ENCODE peak calls at places on chromosomes 2 and 18, in four cellular contexts. One of them, this sample, is unnamed.

GRCh38 chr2:200471928-200472645 is 37.8 kb downstream of the KCTD18 start:
- DNase-seq in HepG2: no peak
- DNase-seq in HCT116: no peak
- DNase-seq in GM12878: no peak
- DNase-seq in this sample: no peak

GRCh38 chr2:126905991-126906390 is 7.3 kb downstream of the TEX51 start:
- DNase-seq in HepG2: no peak
- DNase-seq in HCT116: no peak
- DNase-seq in GM12878: no peak
- DNase-seq in this sample: peak; percentile 6

GRCh38 chr18:63545094-63545493 is 2.9 kb downstream of the SERPINB12 start:
- DNase-seq in HepG2: no peak
- DNase-seq in HCT116: no peak
- DNase-seq in GM12878: no peak
- DNase-seq in this sample: no peak

GRCh38 chr18:24559474-24560018 is 99.1 kb downstream of the HRH4 start:
- DNase-seq in HepG2: no peak
- DNase-seq in HCT116: no peak
- DNase-seq in GM12878: no peak
- DNase-seq in this sample: no peak

GRCh38 chr2:7767902-7768301 is 850.7 kb downstream of the RNF144A start:
- DNase-seq in HepG2: no peak
- DNase-seq in HCT116: no peak
- DNase-seq in GM12878: no peak
- DNase-seq in this sample: no peak

GRCh38 chr2:74845991-74846390 is 12.1 kb downstream of the HK2 start:
- DNase-seq in HepG2: no peak
- DNase-seq in HCT116: no peak
- DNase-seq in GM12878: no peak
- DNase-seq in this sample: no peak

GRCh38 chr2:45889053-45889452 is 237.6 kb downstream of the PRKCE start:
- DNase-seq in HepG2: no peak
- DNase-seq in HCT116: no peak
- DNase-seq in GM12878: peak; percentile 73
- DNase-seq in this sample: no peak

GRCh38 chr2:222943820-222944219 is 83.0 kb downstream of the ACSL3 start:
- DNase-seq in HepG2: no peak
- DNase-seq in HCT116: no peak
- DNase-seq in GM12878: no peak
- DNase-seq in this sample: no peak

GRCh38 chr2:56232912-56233311 is 49.1 kb downstream of the CCDC85A start:
- DNase-seq in HepG2: no peak
- DNase-seq in HCT116: no peak
- DNase-seq in GM12878: no peak
- DNase-seq in this sample: no peak

GRCh38 chr2:217790195-217790594 is 212.6 kb downstream of the TNS1 start:
- DNase-seq in HepG2: peak; percentile 86
- DNase-seq in HCT116: no peak
- DNase-seq in GM12878: no peak
- DNase-seq in this sample: no peak

GRCh38 chr18:23136326-23137092 is 1.2 kb downstream of the CABLES1 start:
- DNase-seq in HepG2: no peak
- DNase-seq in HCT116: no peak
- DNase-seq in GM12878: no peak
- DNase-seq in this sample: no peak

GRCh38 chr2:31434911-31435310 is 20.4 kb upstream of the XDH start:
- DNase-seq in HepG2: no peak
- DNase-seq in HCT116: no peak
- DNase-seq in GM12878: no peak
- DNase-seq in this sample: no peak

GRCh38 chr2:45771251-45771650 is 119.8 kb downstream of the PRKCE start:
- DNase-seq in HepG2: no peak
- DNase-seq in HCT116: no peak
- DNase-seq in GM12878: no peak
- DNase-seq in this sample: no peak

GRCh38 chr18:32258558-32259204 is 68.8 kb downstream of the MEP1B start:
- DNase-seq in HepG2: no peak
- DNase-seq in HCT116: no peak
- DNase-seq in GM12878: no peak
- DNase-seq in this sample: no peak

DNA sequence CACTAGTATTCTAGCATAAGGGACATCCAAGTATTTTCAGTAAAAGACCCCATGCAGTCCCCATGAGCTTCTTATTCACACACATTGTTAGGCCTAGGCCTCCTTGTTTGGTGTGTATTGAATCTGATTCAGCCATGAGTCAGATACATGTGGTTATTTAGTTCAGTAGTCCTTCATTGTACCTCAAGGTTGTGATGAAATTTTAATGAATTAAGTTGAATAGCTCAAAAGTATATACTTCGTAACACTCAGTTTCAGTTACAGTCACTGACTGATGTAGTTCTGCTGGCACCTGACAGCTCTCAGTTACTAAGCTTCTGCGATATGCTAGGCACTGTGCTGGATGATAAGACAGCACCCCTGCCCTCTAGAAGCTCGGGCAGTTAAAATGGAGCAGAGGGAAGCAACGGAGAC is 86.4 kb downstream of the XRCC5 start:
- DNase-seq in HepG2: no peak
- DNase-seq in HCT116: no peak
- DNase-seq in GM12878: no peak
- DNase-seq in this sample: no peak
- H3K27ac ChIP-seq in HepG2: no peak overlapping the region
- H3K27ac ChIP-seq in HCT116: no peak overlapping the region
- H3K27ac ChIP-seq in GM12878: no peak overlapping the region
- H3K27ac ChIP-seq in this sample: no peak overlapping the region

DNA sequence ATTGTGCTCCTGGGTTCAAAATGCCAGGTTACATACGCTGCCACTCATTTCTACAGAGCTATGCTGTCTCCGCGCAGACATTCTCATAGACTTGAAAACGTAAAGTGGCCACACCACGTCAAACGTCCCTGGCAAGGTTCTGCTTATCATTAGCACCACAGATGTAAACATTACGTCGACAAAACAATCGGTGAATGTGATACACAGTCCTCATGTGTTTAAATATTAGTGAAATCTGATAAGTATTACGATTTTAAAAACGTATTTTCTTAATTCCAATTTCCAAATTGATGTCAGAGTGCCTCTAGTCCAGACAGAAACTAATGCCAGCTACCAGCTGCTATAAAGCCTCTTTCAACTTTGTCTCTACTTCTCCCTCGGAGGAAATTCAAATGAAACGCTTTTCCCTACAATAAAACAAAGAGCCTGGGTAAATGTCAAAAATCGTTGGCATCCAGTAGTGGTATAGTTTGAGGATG is 1.1 kb downstream of the STK17B start:
- DNase-seq in HepG2: peak; percentile 28
- DNase-seq in HCT116: no peak
- DNase-seq in GM12878: no peak
- DNase-seq in this sample: no peak
- TF ChIP-seq SRF in HepG2: no peak
- TF ChIP-seq SRF in HCT116: no peak
- TF ChIP-seq SRF in GM12878: no peak
- TF ChIP-seq SRF in this sample: no peak

GRCh38 chr2:171160119-171160629 is 519 bp downstream of the TLK1 start:
- DNase-seq in HepG2: peak; percentile 55
- DNase-seq in HCT116: peak; percentile 21
- DNase-seq in GM12878: no peak
- DNase-seq in this sample: no peak

GRCh38 chr2:171165967-171166327 is 5.3 kb upstream of the TLK1 start:
- DNase-seq in HepG2: no peak
- DNase-seq in HCT116: no peak
- DNase-seq in GM12878: no peak
- DNase-seq in this sample: no peak

GRCh38 chr2:171160630-171161424 is at the start of gene TLK1:
- DNase-seq in HepG2: peak; percentile 73
- DNase-seq in HCT116: peak; percentile 18
- DNase-seq in GM12878: peak; percentile 54
- DNase-seq in this sample: no peak

GRCh38 chr2:171161425-171162289 is 964 bp upstream of the TLK1 start:
- DNase-seq in HepG2: no peak
- DNase-seq in HCT116: no peak
- DNase-seq in GM12878: no peak
- DNase-seq in this sample: no peak

GRCh38 chr2:171163261-171163660 is 2.6 kb upstream of the TLK1 start:
- DNase-seq in HepG2: no peak
- DNase-seq in HCT116: no peak
- DNase-seq in GM12878: no peak
- DNase-seq in this sample: no peak
- H3K27ac ChIP-seq in HepG2: no peak overlapping the region
- H3K27ac ChIP-seq in HCT116: no peak overlapping the region
- H3K27ac ChIP-seq in GM12878: peak overlapping the region; percentile 40
- H3K27ac ChIP-seq in this sample: no peak overlapping the region

GRCh38 chr2:136482966-136483365 is 282.4 kb upstream of the THSD7B start:
- DNase-seq in HepG2: no peak
- DNase-seq in HCT116: no peak
- DNase-seq in GM12878: no peak
- DNase-seq in this sample: no peak

DNA sequence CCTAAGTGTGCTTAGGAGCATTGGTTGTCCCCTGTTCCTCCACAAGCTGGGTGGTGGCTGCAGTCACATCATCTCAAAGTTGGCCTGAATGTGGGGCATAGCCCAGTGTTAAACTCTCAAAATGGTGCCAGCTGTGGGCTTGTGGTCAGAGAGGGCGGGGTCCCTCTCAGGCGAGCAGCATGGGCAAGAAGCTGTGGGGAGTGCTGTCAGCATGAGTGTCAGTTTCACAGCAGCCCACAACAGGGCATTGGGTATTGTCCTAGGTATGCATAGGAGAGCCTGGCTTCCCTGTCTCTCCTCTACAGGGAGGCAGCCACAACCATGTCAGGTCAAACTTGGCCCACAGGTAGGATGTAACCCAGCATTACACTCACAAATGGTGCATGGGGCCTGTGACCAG is 285.6 kb upstream of the THSD7B start:
- DNase-seq in HepG2: no peak
- DNase-seq in HCT116: no peak
- DNase-seq in GM12878: no peak
- DNase-seq in this sample: no peak
- TF ChIP-seq SRF in HepG2: no peak
- TF ChIP-seq SRF in HCT116: no peak
- TF ChIP-seq SRF in GM12878: no peak
- TF ChIP-seq SRF in this sample: no peak

This sample was measured in H1.